ENCODE peak calls at places on chromosomes 3 and 15, in nine cellular contexts. One of them, this sample, is unnamed.
A peak's percentile ranks its signal among the peaks of the same experiment; 100 is the strongest.

GRCh38 chr3:173411288-173412064 is 13.9 kb downstream of the NLGN1 start:
- DNase-seq in aorta: no peak
- DNase-seq in left lung: no peak
- DNase-seq in body of pancreas: no peak
- DNase-seq in BJ: no peak
- DNase-seq in SK-N-SH: peak; percentile 37
- DNase-seq in Karpas-422: peak; percentile 52
- DNase-seq in OCI-LY7: peak; percentile 1
- DNase-seq in WERI-Rb-1: peak; percentile 12
- DNase-seq in this sample: no peak

GRCh38 chr3:108067768-108068167 is 23.1 kb downstream of the CD47 start:
- DNase-seq in SK-N-SH: no peak
- DNase-seq in WERI-Rb-1: no peak
- DNase-seq in OCI-LY7: no peak
- DNase-seq in BJ: no peak
- DNase-seq in aorta: no peak
- DNase-seq in Karpas-422: no peak
- DNase-seq in body of pancreas: no peak
- DNase-seq in left lung: no peak
- DNase-seq in this sample: no peak

GRCh38 chr3:59877679-59878427 is 828.0 kb upstream of the CFAP20DC start:
- DNase-seq in aorta: no peak
- DNase-seq in body of pancreas: no peak
- DNase-seq in WERI-Rb-1: no peak
- DNase-seq in BJ: no peak
- DNase-seq in Karpas-422: no peak
- DNase-seq in left lung: no peak
- DNase-seq in OCI-LY7: no peak
- DNase-seq in SK-N-SH: no peak
- DNase-seq in this sample: no peak

GRCh38 chr3:169144691-169145090 is 518.8 kb downstream of the MECOM start:
- DNase-seq in aorta: no peak
- DNase-seq in SK-N-SH: no peak
- DNase-seq in Karpas-422: no peak
- DNase-seq in BJ: no peak
- DNase-seq in OCI-LY7: no peak
- DNase-seq in body of pancreas: no peak
- DNase-seq in WERI-Rb-1: no peak
- DNase-seq in left lung: no peak
- DNase-seq in this sample: no peak

GRCh38 chr3:74057169-74057568 is 432.4 kb upstream of the PDZRN3 start:
- DNase-seq in aorta: no peak
- DNase-seq in left lung: no peak
- DNase-seq in body of pancreas: no peak
- DNase-seq in BJ: no peak
- DNase-seq in WERI-Rb-1: no peak
- DNase-seq in OCI-LY7: no peak
- DNase-seq in Karpas-422: no peak
- DNase-seq in SK-N-SH: no peak
- DNase-seq in this sample: no peak

GRCh38 chr3:167241048-167241845 is 138.8 kb downstream of the ZBBX start:
- DNase-seq in WERI-Rb-1: no peak
- DNase-seq in aorta: no peak
- DNase-seq in body of pancreas: no peak
- DNase-seq in SK-N-SH: no peak
- DNase-seq in BJ: no peak
- DNase-seq in OCI-LY7: no peak
- DNase-seq in Karpas-422: no peak
- DNase-seq in left lung: no peak
- DNase-seq in this sample: no peak

GRCh38 chr15:56207711-56208110 is 36.0 kb downstream of the RFX7 start:
- DNase-seq in Karpas-422: no peak
- DNase-seq in OCI-LY7: no peak
- DNase-seq in BJ: no peak
- DNase-seq in left lung: no peak
- DNase-seq in SK-N-SH: no peak
- DNase-seq in WERI-Rb-1: no peak
- DNase-seq in body of pancreas: no peak
- DNase-seq in aorta: no peak
- DNase-seq in this sample: no peak

GRCh38 chr15:101240364-101240763 is 11.5 kb downstream of the CHSY1 start:
- DNase-seq in left lung: no peak
- DNase-seq in BJ: no peak
- DNase-seq in WERI-Rb-1: no peak
- DNase-seq in aorta: no peak
- DNase-seq in body of pancreas: no peak
- DNase-seq in OCI-LY7: no peak
- DNase-seq in SK-N-SH: no peak
- DNase-seq in Karpas-422: no peak
- DNase-seq in this sample: no peak

GRCh38 chr15:29670945-29671307 is 151.3 kb downstream of the TJP1 start:
- DNase-seq in OCI-LY7: no peak
- DNase-seq in WERI-Rb-1: no peak
- DNase-seq in left lung: no peak
- DNase-seq in aorta: no peak
- DNase-seq in SK-N-SH: no peak
- DNase-seq in body of pancreas: peak; percentile 87
- DNase-seq in BJ: no peak
- DNase-seq in Karpas-422: no peak
- DNase-seq in this sample: no peak

GRCh38 chr3:18223591-18224338 is 201.4 kb downstream of the SATB1 start:
- DNase-seq in WERI-Rb-1: no peak
- DNase-seq in SK-N-SH: peak; percentile 18
- DNase-seq in BJ: no peak
- DNase-seq in Karpas-422: peak; percentile 88
- DNase-seq in aorta: no peak
- DNase-seq in left lung: no peak
- DNase-seq in OCI-LY7: peak; percentile 97
- DNase-seq in body of pancreas: no peak
- DNase-seq in this sample: no peak

GRCh38 chr3:171874879-171875278 is 31.7 kb downstream of the TMEM212 start:
- DNase-seq in left lung: no peak
- DNase-seq in body of pancreas: no peak
- DNase-seq in WERI-Rb-1: no peak
- DNase-seq in OCI-LY7: no peak
- DNase-seq in Karpas-422: no peak
- DNase-seq in BJ: no peak
- DNase-seq in aorta: no peak
- DNase-seq in SK-N-SH: no peak
- DNase-seq in this sample: no peak

GRCh38 chr3:156477306-156477705 is 77.6 kb downstream of the SSR3 start:
- DNase-seq in WERI-Rb-1: no peak
- DNase-seq in OCI-LY7: no peak
- DNase-seq in body of pancreas: no peak
- DNase-seq in Karpas-422: no peak
- DNase-seq in left lung: no peak
- DNase-seq in aorta: no peak
- DNase-seq in BJ: peak; percentile 58
- DNase-seq in SK-N-SH: no peak
- DNase-seq in this sample: no peak

GRCh38 chr3:175346573-175347356 is 487.6 kb downstream of the NAALADL2 start:
- DNase-seq in left lung: peak; percentile 50
- DNase-seq in body of pancreas: no peak
- DNase-seq in OCI-LY7: no peak
- DNase-seq in WERI-Rb-1: no peak
- DNase-seq in Karpas-422: no peak
- DNase-seq in SK-N-SH: no peak
- DNase-seq in BJ: peak; percentile 68
- DNase-seq in aorta: peak; percentile 73
- DNase-seq in this sample: no peak

GRCh38 chr3:74332165-74332564 is 282.3 kb downstream of the CNTN3 start:
- DNase-seq in OCI-LY7: no peak
- DNase-seq in left lung: no peak
- DNase-seq in SK-N-SH: no peak
- DNase-seq in BJ: no peak
- DNase-seq in aorta: no peak
- DNase-seq in body of pancreas: no peak
- DNase-seq in WERI-Rb-1: no peak
- DNase-seq in Karpas-422: no peak
- DNase-seq in this sample: no peak

GRCh38 chr3:18572809-18573208 is 147.7 kb upstream of the SATB1 start:
- DNase-seq in OCI-LY7: no peak
- DNase-seq in Karpas-422: no peak
- DNase-seq in aorta: no peak
- DNase-seq in BJ: no peak
- DNase-seq in body of pancreas: no peak
- DNase-seq in left lung: no peak
- DNase-seq in SK-N-SH: no peak
- DNase-seq in WERI-Rb-1: no peak
- DNase-seq in this sample: no peak

GRCh38 chr15:73362900-73363299 is 5.9 kb downstream of the HCN4 start:
- DNase-seq in Karpas-422: no peak
- DNase-seq in SK-N-SH: no peak
- DNase-seq in WERI-Rb-1: no peak
- DNase-seq in aorta: no peak
- DNase-seq in left lung: no peak
- DNase-seq in body of pancreas: peak; percentile 23
- DNase-seq in BJ: no peak
- DNase-seq in OCI-LY7: no peak
- DNase-seq in this sample: no peak

GRCh38 chr3:114745322-114746240 is 401.5 kb downstream of the ZBTB20 start:
- DNase-seq in left lung: no peak
- DNase-seq in body of pancreas: no peak
- DNase-seq in BJ: peak; percentile 66
- DNase-seq in Karpas-422: no peak
- DNase-seq in WERI-Rb-1: no peak
- DNase-seq in SK-N-SH: no peak
- DNase-seq in aorta: no peak
- DNase-seq in OCI-LY7: no peak
- DNase-seq in this sample: no peak

GRCh38 chr15:99504823-99505551 is 60.8 kb upstream of the MEF2A start:
- DNase-seq in body of pancreas: no peak
- DNase-seq in Karpas-422: peak; percentile 90
- DNase-seq in WERI-Rb-1: no peak
- DNase-seq in aorta: no peak
- DNase-seq in left lung: no peak
- DNase-seq in OCI-LY7: peak; percentile 49
- DNase-seq in SK-N-SH: no peak
- DNase-seq in BJ: no peak
- DNase-seq in this sample: peak; percentile 45

GRCh38 chr3:176814252-176814651 is 383.0 kb downstream of the TBL1XR1 start:
- DNase-seq in Karpas-422: peak; percentile 79
- DNase-seq in body of pancreas: peak; percentile 70
- DNase-seq in BJ: no peak
- DNase-seq in SK-N-SH: peak; percentile 45
- DNase-seq in left lung: no peak
- DNase-seq in aorta: peak; percentile 45
- DNase-seq in WERI-Rb-1: peak; percentile 81
- DNase-seq in OCI-LY7: peak; percentile 68
- DNase-seq in this sample: no peak

GRCh38 chr15:70856884-70857546 is 3.1 kb upstream of the LARP6 start:
- DNase-seq in body of pancreas: peak; percentile 41
- DNase-seq in OCI-LY7: no peak
- DNase-seq in WERI-Rb-1: no peak
- DNase-seq in Karpas-422: no peak
- DNase-seq in aorta: peak; percentile 82
- DNase-seq in SK-N-SH: no peak
- DNase-seq in left lung: no peak
- DNase-seq in BJ: peak; percentile 98
- DNase-seq in this sample: no peak
- H3K4me3 ChIP-seq in body of pancreas: no peak overlapping the region
- H3K4me3 ChIP-seq in OCI-LY7: no peak overlapping the region
- H3K4me3 ChIP-seq in WERI-Rb-1: no peak overlapping the region
- H3K4me3 ChIP-seq in Karpas-422: no peak overlapping the region
- H3K4me3 ChIP-seq in aorta: no peak overlapping the region
- H3K4me3 ChIP-seq in SK-N-SH: no peak overlapping the region
- H3K4me3 ChIP-seq in left lung: no peak overlapping the region
- H3K4me3 ChIP-seq in BJ: no peak overlapping the region
- H3K4me3 ChIP-seq in this sample: no peak overlapping the region

DNA sequence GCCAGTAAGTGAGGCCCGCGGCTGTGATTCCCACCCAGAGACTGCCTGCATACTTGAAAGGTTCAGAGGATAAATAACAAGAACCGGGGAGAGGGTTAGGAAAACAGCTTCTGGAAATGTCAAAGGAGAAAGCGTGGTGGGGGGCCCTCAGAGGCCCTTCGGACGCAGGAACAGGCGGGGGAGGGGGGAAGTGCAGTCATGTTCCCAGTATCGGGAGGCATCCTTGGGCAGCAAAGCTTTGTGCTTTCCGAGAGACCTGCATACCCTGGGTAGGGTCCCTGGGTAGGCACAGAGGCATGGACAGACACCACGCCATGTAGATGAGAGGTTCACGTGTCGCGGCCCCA is 21.4 kb downstream of the EPHB3 start:
- DNase-seq in body of pancreas: no peak
- DNase-seq in Karpas-422: no peak
- DNase-seq in left lung: no peak
- DNase-seq in BJ: no peak
- DNase-seq in aorta: no peak
- DNase-seq in WERI-Rb-1: no peak
- DNase-seq in OCI-LY7: no peak
- DNase-seq in SK-N-SH: no peak
- DNase-seq in this sample: no peak
- H3K4me3 ChIP-seq in body of pancreas: no peak overlapping the region
- H3K4me3 ChIP-seq in Karpas-422: no peak overlapping the region
- H3K4me3 ChIP-seq in left lung: peak overlapping the region; percentile 43
- H3K4me3 ChIP-seq in BJ: no peak overlapping the region
- H3K4me3 ChIP-seq in aorta: peak overlapping the region; percentile 66
- H3K4me3 ChIP-seq in WERI-Rb-1: peak overlapping the region; percentile 42
- H3K4me3 ChIP-seq in OCI-LY7: no peak overlapping the region
- H3K4me3 ChIP-seq in SK-N-SH: no peak overlapping the region
- H3K4me3 ChIP-seq in this sample: no peak overlapping the region

GRCh38 chr3:124635169-124635539 is 95.1 kb upstream of the UMPS start:
- DNase-seq in BJ: no peak
- DNase-seq in aorta: no peak
- DNase-seq in WERI-Rb-1: no peak
- DNase-seq in OCI-LY7: no peak
- DNase-seq in Karpas-422: no peak
- DNase-seq in SK-N-SH: no peak
- DNase-seq in left lung: no peak
- DNase-seq in body of pancreas: no peak
- DNase-seq in this sample: no peak
- H3K4me3 ChIP-seq in BJ: no peak overlapping the region
- H3K4me3 ChIP-seq in aorta: no peak overlapping the region
- H3K4me3 ChIP-seq in WERI-Rb-1: no peak overlapping the region
- H3K4me3 ChIP-seq in OCI-LY7: no peak overlapping the region
- H3K4me3 ChIP-seq in Karpas-422: no peak overlapping the region
- H3K4me3 ChIP-seq in SK-N-SH: no peak overlapping the region
- H3K4me3 ChIP-seq in left lung: no peak overlapping the region
- H3K4me3 ChIP-seq in body of pancreas: no peak overlapping the region
- H3K4me3 ChIP-seq in this sample: no peak overlapping the region

DNA sequence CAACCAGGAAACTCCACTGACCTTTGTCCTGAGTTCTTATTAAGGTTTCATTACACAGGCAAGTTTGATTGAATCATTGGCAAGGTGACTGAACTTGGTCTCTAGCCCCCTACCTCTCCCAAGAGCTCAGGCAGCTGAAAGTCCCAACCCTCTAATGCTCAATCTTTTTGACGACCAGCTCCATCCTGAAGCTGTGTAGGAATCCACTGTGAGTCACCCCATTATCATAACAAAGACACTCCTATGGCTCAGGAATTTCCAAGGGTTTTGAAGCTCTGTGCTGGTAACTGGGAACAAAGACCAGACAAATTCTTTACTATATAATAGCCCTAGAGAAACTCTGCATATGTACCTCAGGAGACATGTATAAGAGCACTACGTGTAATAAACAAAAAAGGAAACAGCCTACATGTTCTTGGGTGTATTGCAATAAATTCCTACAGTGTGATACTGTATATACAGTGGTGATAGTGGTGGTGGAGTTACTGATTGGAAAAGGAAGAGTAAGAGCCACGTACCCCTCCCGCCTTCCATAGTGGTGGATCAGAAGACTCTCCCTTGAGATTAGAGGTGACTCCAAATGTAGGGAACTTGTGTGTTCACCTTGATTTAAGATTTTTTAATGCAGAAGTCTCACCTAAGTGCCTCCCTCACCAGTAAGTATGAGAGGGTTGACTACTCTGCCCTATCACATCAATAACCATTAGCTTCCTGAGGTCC is 116.6 kb downstream of the ST8SIA2 start:
- DNase-seq in WERI-Rb-1: no peak
- DNase-seq in body of pancreas: no peak
- DNase-seq in left lung: no peak
- DNase-seq in OCI-LY7: no peak
- DNase-seq in BJ: no peak
- DNase-seq in SK-N-SH: no peak
- DNase-seq in Karpas-422: no peak
- DNase-seq in aorta: no peak
- DNase-seq in this sample: no peak
- H3K4me3 ChIP-seq in WERI-Rb-1: no peak overlapping the region
- H3K4me3 ChIP-seq in body of pancreas: no peak overlapping the region
- H3K4me3 ChIP-seq in left lung: no peak overlapping the region
- H3K4me3 ChIP-seq in OCI-LY7: no peak overlapping the region
- H3K4me3 ChIP-seq in BJ: no peak overlapping the region
- H3K4me3 ChIP-seq in SK-N-SH: no peak overlapping the region
- H3K4me3 ChIP-seq in Karpas-422: no peak overlapping the region
- H3K4me3 ChIP-seq in aorta: no peak overlapping the region
- H3K4me3 ChIP-seq in this sample: no peak overlapping the region

This sample was measured in CD4-positive, CD25-positive, alpha-beta regulatory T cell.